ENCODE peak calls at places on chromosomes 16 and 17, in nine cellular contexts. B is thoracic aorta, A is cardiac fibroblast, Q is type B pancreatic cell, S is tibial artery, X is omental fat pad, D is body of pancreas, W is endothelial cell of umbilical vein, Z is GM23338. H is an unnamed sample.

GRCh38 chr17:2240541-2240940 is 63.0 kb downstream of the SMG6 start:
- DNase-seq in D (no peak), S (no peak), Z (no peak), Q (no peak), A (no peak), B (no peak), W (no peak), X (no peak), H (no peak)

GRCh38 chr17:65359016-65359415 is 202.4 kb downstream of the AXIN2 start:
- DNase-seq in A (peak; percentile 88), Z (no peak), W (peak; percentile 66), X (no peak), S (no peak), B (no peak), Q (no peak), D (no peak), H (no peak)

GRCh38 chr17:73549841-73550430 is 94.3 kb downstream of the SDK2 start:
- DNase-seq in Q (no peak), A (no peak), W (no peak), X (no peak), S (no peak), B (no peak), D (no peak), Z (no peak), H (no peak)

GRCh38 chr16:57304169-57305061 is 19.9 kb upstream of the PLLP start:
- DNase-seq in Z (no peak), D (peak; percentile 59), X (no peak), W (peak; percentile 67), A (peak; percentile 90), Q (no peak), S (peak; percentile 84), B (peak; percentile 45), H (no peak)

GRCh38 chr17:83058478-83059167 is 20.8 kb upstream of the METRNL start:
- DNase-seq in S (no peak), D (peak; percentile 7), Q (peak; percentile 63), A (no peak), Z (no peak), B (peak; percentile 0), W (no peak), X (no peak), H (no peak)

GRCh38 chr16:19486744-19487325 is 35.1 kb downstream of the GDE1 start:
- DNase-seq in Z (no peak), S (no peak), Q (no peak), A (no peak), D (no peak), X (no peak), W (no peak), B (no peak), H (no peak)

GRCh38 chr16:23182206-23182674 is 305 bp upstream of the SCNN1G start:
- DNase-seq in X (no peak), W (peak; percentile 56), D (peak; percentile 95), Q (peak; percentile 88), Z (peak; percentile 94), S (peak; percentile 33), B (no peak), A (peak; percentile 56), H (peak; percentile 62)

GRCh38 chr17:72592967-72593325 is 472.1 kb downstream of the SOX9 start:
- DNase-seq in Q (no peak), A (no peak), S (no peak), B (no peak), D (no peak), Z (no peak), X (no peak), W (no peak), H (no peak)

GRCh38 chr17:77616243-77616731 is 342.2 kb upstream of the TNRC6C start:
- DNase-seq in D (no peak), S (no peak), Z (no peak), Q (no peak), B (no peak), A (no peak), W (no peak), X (no peak), H (no peak)

GRCh38 chr16:49057391-49057790 is 224.2 kb downstream of the CBLN1 start:
- DNase-seq in W (no peak), B (no peak), X (no peak), Z (no peak), A (no peak), S (no peak), D (no peak), Q (no peak), H (no peak)
- TF ChIP-seq CTCF in W (no peak), B (no peak), X (no peak), Z (no peak), A (no peak), S (no peak), D (no peak), Q (no peak), H (no peak)

DNA sequence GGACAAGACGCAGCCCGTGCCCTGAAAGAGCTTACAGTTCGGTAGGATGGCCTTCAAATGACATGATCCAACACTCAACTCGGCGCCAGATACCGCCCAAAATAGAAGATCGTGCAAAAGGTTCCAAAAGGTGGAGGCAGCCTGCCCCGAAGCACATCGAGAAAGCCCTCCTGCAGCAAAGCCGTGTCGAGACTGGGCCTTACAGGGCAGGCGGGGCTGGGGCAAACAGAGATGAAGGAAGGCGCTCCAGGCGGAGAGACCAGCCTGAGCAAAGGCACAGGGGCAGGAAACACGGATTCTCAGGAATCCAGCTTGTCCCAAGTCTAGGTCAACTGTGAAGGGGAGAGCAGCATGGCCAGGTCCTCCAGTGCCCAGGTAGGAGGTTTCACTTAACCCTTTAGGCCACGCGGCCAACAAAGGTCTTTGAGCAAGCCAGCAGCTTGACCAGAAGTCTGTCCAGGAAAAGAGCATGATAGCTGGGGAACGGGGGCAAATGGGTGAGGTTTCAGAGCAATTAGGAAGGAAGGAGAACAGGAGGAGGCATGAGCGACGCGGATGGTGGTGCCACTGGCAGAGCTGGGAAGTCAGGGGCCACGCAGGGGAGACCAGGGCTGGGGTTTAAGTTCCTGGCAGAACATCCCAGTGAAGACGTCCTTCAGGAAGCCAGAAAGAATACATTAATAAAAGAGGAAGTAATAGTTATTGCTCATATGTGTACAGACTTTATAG is 21.2 kb upstream of the EIF1 start:
- DNase-seq in A (no peak), B (no peak), Q (no peak), Z (no peak), D (no peak), X (no peak), W (no peak), S (no peak), H (no peak)
- TF ChIP-seq CTCF in A (no peak), B (no peak), Q (no peak), Z (no peak), D (no peak), X (no peak), W (no peak), S (no peak), H (peak; percentile 12)

GRCh38 chr17:75152971-75153853 is 1.1 kb downstream of the JPT1 start:
- DNase-seq in Z (peak; percentile 77), Q (no peak), X (no peak), A (peak; percentile 39), W (peak; percentile 49), S (no peak), B (no peak), D (peak; percentile 21), H (peak; percentile 45)

GRCh38 chr17:75152523-75152922 is 1.8 kb downstream of the JPT1 start:
- DNase-seq in D (no peak), S (no peak), W (no peak), A (no peak), B (no peak), Z (no peak), Q (no peak), X (no peak), H (no peak)

GRCh38 chr17:75155191-75155601 is 884 bp upstream of the JPT1 start:
- DNase-seq in D (no peak), B (no peak), Q (no peak), S (no peak), Z (peak; percentile 76), X (no peak), W (no peak), A (no peak), H (no peak)

GRCh38 chr17:75153854-75154194 is 488 bp downstream of the JPT1 start:
- DNase-seq in W (peak; percentile 29), S (no peak), Q (peak; percentile 71), D (peak; percentile 30), X (no peak), Z (no peak), A (no peak), B (no peak), H (no peak)

DNA sequence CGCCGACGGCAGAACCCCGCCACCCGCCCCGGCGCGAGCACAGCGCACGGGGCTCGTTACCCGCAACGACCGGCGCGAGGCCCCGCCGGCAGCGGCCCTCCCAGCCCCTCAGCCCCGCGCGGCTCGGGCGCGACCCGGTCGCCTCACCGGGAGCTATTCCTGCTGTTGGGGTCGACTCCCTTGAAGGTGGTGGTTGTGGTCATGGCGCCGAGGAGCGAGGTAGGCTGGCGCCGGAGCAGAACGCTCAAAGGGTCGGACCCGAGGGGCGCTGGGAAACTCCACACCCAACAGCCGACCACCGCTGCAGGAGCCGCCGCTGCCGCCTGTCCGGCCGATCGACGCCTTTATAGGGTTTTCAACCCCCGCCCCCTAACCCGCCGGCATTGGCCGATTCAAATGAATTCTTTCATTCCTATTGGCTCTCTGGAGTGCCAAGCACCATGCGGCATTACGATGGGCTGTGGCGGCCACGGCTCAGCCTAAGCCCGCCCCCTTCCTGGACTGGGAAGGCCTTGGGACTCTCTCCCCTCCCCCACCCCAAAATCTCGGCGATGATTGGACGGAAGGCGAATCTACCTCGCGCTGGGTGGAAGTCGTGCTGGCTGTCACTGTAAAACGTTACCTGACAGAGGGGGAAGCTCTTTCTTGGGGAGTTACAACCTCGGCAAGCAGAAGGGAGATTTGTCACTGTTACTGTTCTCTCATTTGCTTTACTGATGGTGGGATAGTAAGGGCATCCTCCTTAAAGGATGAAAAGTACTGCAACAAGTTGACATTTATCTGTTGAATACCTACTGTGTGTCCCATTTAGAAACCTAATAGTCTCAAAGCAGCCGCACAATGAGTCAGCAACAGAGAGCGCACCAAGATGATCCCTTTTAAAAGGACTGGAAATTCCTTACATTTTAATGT is at the start of gene JPT1:
- DNase-seq in W (peak; percentile 99), B (peak; percentile 95), X (peak; percentile 89), A (peak; percentile 99), Z (peak; percentile 100), D (peak; percentile 98), Q (peak; percentile 96), S (peak; percentile 98), H (peak; percentile 95)
- TF ChIP-seq CTCF in W (no peak), B (no peak), X (no peak), A (no peak), Z (no peak), D (no peak), Q (no peak), S (no peak), H (no peak)

DNA sequence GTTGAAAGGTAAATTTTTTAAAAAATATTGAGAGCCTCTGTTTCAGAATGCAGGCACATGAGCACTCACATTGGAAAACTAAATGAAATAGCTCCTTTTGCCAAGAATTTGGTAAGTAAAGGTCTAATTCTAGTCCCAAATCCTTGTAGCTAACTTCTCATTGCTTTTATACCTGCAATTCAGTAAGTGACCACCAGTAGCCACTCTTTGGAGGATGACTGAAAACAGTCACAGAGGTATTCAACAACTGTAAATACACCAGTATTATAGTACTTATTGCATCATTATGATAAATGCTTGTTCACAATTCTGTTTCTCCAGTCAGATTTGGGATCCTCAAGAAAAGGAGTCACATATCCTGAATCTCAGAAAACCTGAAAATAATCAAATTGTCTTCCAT is 562.4 kb upstream of the CDH11 start:
- DNase-seq in S (no peak), B (no peak), X (no peak), Q (no peak), A (no peak), Z (peak; percentile 17), W (no peak), D (no peak), H (no peak)
- TF ChIP-seq CTCF in S (no peak), B (no peak), X (no peak), Q (peak; percentile 66), A (peak; percentile 12), Z (peak; percentile 62), W (no peak), D (no peak), H (no peak)

H was measured in mesothelial cell of epicardium.